ENCODE peak calls at places on chromosomes 16 and 17, in six cellular contexts. X, Q, T, P, A and O are unnamed samples.

GRCh38 chr16:85402910-85403692 is 210.0 kb upstream of the GSE1 start:
- DNase-seq in X (no peak), A (no peak), T (no peak), P (peak), Q (peak), O (peak)

GRCh38 chr17:6588165-6588564 is 31.8 kb upstream of the PITPNM3 start:
- DNase-seq in P (no peak), T (no peak), A (no peak), Q (no peak), X (no peak), O (no peak)

GRCh38 chr17:8152112-8152775 is at the start of gene PER1:
- DNase-seq in Q (peak), T (peak), A (peak), P (peak), X (peak), O (peak)

GRCh38 chr16:31196324-31197088 is 6.1 kb downstream of the PYCARD start:
- DNase-seq in X (no peak), T (no peak), A (no peak), Q (no peak), P (no peak), O (no peak)

GRCh38 chr17:82653651-82654528 is 5.6 kb upstream of the WDR45B start:
- DNase-seq in Q (no peak), T (no peak), A (no peak), P (no peak), X (no peak), O (no peak)

GRCh38 chr16:3861808-3862451 is 18.6 kb downstream of the CREBBP start:
- DNase-seq in Q (no peak), A (no peak), X (no peak), P (peak), T (no peak), O (no peak)

GRCh38 chr17:8720596-8720995 is 24.0 kb downstream of the CCDC42 start:
- DNase-seq in Q (no peak), A (no peak), P (no peak), T (no peak), X (no peak), O (no peak)

GRCh38 chr16:56424791-56425438 is 430 bp downstream of the AMFR start:
- DNase-seq in A (no peak), P (no peak), Q (peak), X (no peak), T (peak), O (no peak)

GRCh38 chr16:84143081-84143480 is 1.9 kb downstream of the HSDL1 start:
- DNase-seq in X (no peak), Q (no peak), P (no peak), T (no peak), A (no peak), O (no peak)

GRCh38 chr17:77644981-77645380 is 313.5 kb upstream of the TNRC6C start:
- DNase-seq in Q (no peak), A (no peak), P (no peak), T (no peak), X (no peak), O (no peak)

GRCh38 chr16:78609542-78610253 is 510.2 kb downstream of the WWOX start:
- DNase-seq in Q (no peak), X (no peak), P (no peak), T (no peak), A (no peak), O (no peak)

GRCh38 chr17:74243013-74243755 is 29.8 kb downstream of the TTYH2 start:
- DNase-seq in X (no peak), A (peak), P (no peak), T (no peak), Q (no peak), O (no peak)

GRCh38 chr16:84717484-84717883 is 17.7 kb downstream of the USP10 start:
- DNase-seq in X (no peak), Q (no peak), P (no peak), T (no peak), A (no peak), O (no peak)

GRCh38 chr17:39745335-39746144 is 7.8 kb downstream of the GRB7 start:
- DNase-seq in A (no peak), X (no peak), T (no peak), Q (no peak), P (no peak), O (no peak)

GRCh38 chr17:189444-189843 is 8.0 kb upstream of the DOC2B start:
- DNase-seq in P (no peak), T (no peak), X (no peak), Q (no peak), A (no peak), O (no peak)

DNA sequence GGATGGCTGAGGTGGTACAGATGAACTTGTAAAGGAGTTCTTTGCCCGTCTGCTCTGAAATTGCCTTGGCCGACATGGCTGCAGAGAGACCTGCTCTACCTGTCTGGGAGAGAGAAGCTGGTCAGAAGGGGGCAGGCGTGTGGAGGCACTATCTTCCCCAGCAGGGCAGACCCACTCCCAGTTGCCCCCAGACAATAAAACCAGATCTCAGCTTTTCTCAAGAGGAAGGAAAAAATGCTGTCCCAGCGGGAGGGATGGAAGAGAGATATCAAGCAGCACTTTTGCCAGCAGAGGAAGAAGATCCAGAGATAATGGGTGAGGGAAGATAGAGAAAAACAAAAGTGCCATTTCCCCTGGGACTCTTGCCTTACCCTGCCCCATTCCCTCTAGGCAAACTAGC is 5.0 kb downstream of the ACLY start:
- DNase-seq in X (no peak), P (no peak), Q (no peak), T (no peak), A (no peak), O (no peak)
- TF ChIP-seq CTCF in X (no peak), P (no peak), Q (no peak), T (no peak), A (no peak), O (no peak)

GRCh38 chr17:47318197-47318918 is 5.4 kb upstream of the EFCAB13 start:
- DNase-seq in Q (no peak), A (no peak), T (no peak), X (no peak), P (no peak), O (no peak)
- TF ChIP-seq CTCF in Q (no peak), A (no peak), T (no peak), X (no peak), P (no peak), O (no peak)

DNA sequence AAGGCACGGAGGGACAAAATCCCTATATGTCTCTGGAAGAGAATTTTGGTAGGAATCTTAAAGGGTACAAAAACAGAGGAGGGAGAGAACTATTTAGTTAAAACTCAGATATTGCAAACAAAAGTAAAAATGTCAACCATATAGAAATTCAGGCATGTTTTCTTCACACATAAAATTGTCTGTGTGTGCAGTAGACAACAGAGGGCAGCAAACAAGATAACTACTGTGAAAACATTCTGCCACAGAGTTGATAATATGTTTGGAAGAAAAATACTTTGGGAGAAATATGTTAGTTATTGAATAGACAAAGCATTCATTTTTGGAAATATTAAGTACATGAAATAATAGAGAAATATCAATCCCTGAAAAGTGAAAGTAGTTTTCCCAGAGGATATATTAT is 56.2 kb downstream of the SNX11 start:
- DNase-seq in Q (no peak), X (no peak), P (no peak), T (no peak), A (no peak), O (no peak)
- TF ChIP-seq CTCF in Q (no peak), X (no peak), P (peak), T (no peak), A (no peak), O (no peak)

GRCh38 chr16:51756447-51757123 is 605.5 kb upstream of the SALL1 start:
- DNase-seq in Q (no peak), P (no peak), X (no peak), T (no peak), A (no peak), O (no peak)
- TF ChIP-seq CTCF in Q (no peak), P (no peak), X (no peak), T (no peak), A (no peak), O (no peak)

DNA sequence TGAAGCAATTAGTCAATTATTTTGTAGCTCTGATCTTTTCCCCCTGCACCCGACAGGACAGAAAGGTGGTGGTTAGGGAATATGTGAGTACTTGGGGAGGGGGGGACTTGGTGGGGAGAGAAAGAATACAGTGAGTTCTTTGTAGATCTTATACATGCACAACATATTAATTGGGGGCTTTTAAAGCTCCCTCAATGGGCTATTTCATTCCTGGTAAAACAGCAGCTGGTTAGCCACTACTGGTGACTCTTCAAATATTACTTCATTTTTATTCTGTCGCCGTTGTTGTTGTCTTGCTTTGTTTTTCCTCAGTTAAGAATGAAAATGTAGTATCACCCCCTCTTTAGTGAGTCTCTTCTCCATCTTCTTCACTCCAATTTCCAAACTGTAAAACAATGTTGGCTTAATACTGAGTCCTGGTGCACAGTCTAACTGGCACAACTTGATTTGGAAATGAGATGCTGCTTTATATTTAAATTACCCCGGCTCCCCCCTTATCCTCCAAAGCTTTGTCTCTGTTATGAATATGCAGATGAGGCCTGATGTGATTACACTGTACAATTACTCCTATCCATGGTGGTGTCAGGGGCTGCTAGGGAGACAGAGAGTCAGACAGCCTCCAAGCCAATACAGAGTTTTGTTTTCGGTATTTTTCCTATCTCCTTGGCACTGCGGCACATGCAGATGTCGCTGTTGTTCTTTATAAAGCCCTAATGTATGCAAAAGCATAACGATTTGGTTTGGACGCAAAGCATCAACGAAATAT is 256.8 kb upstream of the PMFBP1 start:
- DNase-seq in X (no peak), Q (no peak), P (no peak), A (no peak), T (no peak), O (no peak)
- TF ChIP-seq CTCF in X (no peak), Q (no peak), P (no peak), A (no peak), T (no peak), O (no peak)

GRCh38 chr17:43949777-43950176 is 4.0 kb downstream of the PYY start:
- DNase-seq in P (no peak), Q (no peak), T (no peak), A (no peak), X (no peak), O (no peak)
- TF ChIP-seq CTCF in P (no peak), Q (no peak), T (no peak), A (no peak), X (no peak), O (no peak)

DNA sequence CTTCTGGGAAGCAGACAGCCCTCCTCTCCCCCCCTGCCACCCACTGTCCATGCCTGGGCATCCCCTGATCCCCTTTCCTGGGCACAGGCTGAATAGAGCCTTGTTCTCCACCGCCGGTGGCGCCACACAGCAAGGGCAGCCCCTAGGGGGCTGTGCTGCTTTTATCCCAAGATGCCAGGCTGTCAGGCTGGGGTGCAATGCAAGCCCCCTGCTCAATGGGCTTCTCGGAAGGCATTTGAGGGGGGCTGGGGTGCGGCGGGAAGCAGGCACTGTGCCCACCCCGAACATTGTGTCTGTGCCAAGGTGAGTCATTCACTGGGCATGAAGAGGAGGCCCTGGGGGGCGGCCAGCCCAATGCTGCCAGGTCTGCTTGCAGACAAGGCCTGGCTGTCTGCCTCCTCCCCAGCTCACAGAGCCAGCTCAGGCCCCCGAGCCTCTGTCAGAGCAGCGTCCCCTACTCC is 1.5 kb upstream of the GFAP start:
- DNase-seq in P (no peak), X (no peak), A (no peak), Q (peak), T (no peak), O (no peak)
- TF ChIP-seq CTCF in P (no peak), X (no peak), A (no peak), Q (no peak), T (no peak), O (no peak)

DNA sequence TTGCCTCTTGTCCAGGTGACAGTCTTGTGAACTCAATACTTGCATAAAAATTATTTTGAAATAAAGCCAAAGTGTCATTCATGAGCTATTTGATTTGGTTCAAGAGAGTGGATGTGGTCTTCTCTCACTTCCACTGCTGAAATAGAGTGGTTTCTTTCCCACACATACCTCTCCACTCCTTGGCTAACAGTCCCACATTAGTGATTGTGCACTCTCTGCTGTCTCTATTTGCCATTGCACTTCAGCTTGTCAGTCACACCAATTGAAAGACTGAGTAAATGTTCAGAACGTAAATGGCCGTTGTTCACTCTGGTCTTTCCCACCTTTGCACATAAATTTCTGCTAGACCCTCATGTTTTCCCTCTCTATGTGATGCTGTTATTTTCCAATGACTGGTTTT is 197.4 kb downstream of the FTO start:
- DNase-seq in T (no peak), Q (no peak), X (no peak), A (no peak), P (no peak), O (no peak)
- TF ChIP-seq CTCF in T (no peak), Q (no peak), X (no peak), A (no peak), P (no peak), O (no peak)

GRCh38 chr16:5756969-5757368 is 659.4 kb upstream of the EEF2KMT start:
- DNase-seq in Q (no peak), P (no peak), T (no peak), X (no peak), A (no peak), O (peak)
- TF ChIP-seq CTCF in Q (no peak), P (no peak), T (peak), X (no peak), A (no peak), O (no peak)